ENCODE peak calls at places on chromosomes 1 and 21, in seven cellular contexts. H is A673; Z is CD8-positive, alpha-beta memory T cell; R is NT2/D1; M is NB4; C is activated naive CD8-positive, alpha-beta T cell treated with anti-CD3 and anti-CD28 coated beads, Interleukin-2, amount 50 U/mL, for 24 hours; G is EL. K is an unnamed sample.
A peak's percentile ranks its signal among the peaks of the same experiment; 100 is the strongest.

GRCh38 chr1:199508653-199509052 is 518.9 kb upstream of the NR5A2 start:
- DNase-seq in R (no peak), H (no peak), Z (no peak), G (no peak), C (no peak), M (no peak), K (no peak)

GRCh38 chr1:170125269-170125668 is 20.5 kb upstream of the NTMT2 start:
- DNase-seq in G (no peak), Z (no peak), C (no peak), H (no peak), R (no peak), M (no peak), K (no peak)

GRCh38 chr1:93111561-93111960 is 32.5 kb downstream of the MTF2 start:
- DNase-seq in G (no peak), Z (no peak), H (no peak), R (no peak), C (no peak), M (peak; percentile 4), K (no peak)

GRCh38 chr1:179743679-179744400 is 749 bp downstream of the FAM163A start:
- DNase-seq in G (no peak), Z (no peak), R (no peak), C (no peak), H (no peak), M (no peak), K (no peak)

GRCh38 chr1:109490029-109490933 is 3.6 kb upstream of the CYB561D1 start:
- DNase-seq in H (peak; percentile 80), G (peak; percentile 65), Z (peak; percentile 58), M (peak; percentile 75), C (peak; percentile 75), R (no peak), K (peak; percentile 50)

GRCh38 chr1:170530972-170531757 is 801 bp upstream of the GORAB start:
- DNase-seq in H (peak; percentile 20), Z (no peak), C (no peak), M (peak; percentile 1), G (no peak), R (peak; percentile 43), K (no peak)

GRCh38 chr21:24148461-24148860 is 1458.8 kb downstream of the MRPL39 start:
- DNase-seq in C (no peak), G (no peak), M (no peak), R (no peak), H (no peak), Z (no peak), K (no peak)

GRCh38 chr1:204828352-204828850 is 42.3 kb upstream of the NFASC start:
- DNase-seq in H (peak; percentile 63), C (peak; percentile 56), R (peak; percentile 88), G (peak; percentile 75), Z (no peak), M (peak; percentile 6), K (no peak)

GRCh38 chr1:210222288-210223006 is 10.1 kb upstream of the SERTAD4 start:
- DNase-seq in G (no peak), R (peak; percentile 58), Z (no peak), H (peak; percentile 29), M (no peak), C (no peak), K (no peak)

GRCh38 chr1:9207086-9207485 is 27.5 kb upstream of the H6PD start:
- DNase-seq in G (peak; percentile 91), M (no peak), H (no peak), C (no peak), Z (no peak), R (no peak), K (peak; percentile 70)

GRCh38 chr1:116262207-116262994 is 110.6 kb upstream of the ATP1A1 start:
- DNase-seq in R (no peak), C (no peak), M (no peak), H (no peak), Z (no peak), G (no peak), K (no peak)

GRCh38 chr1:14128096-14128495 is 428.1 kb downstream of the PRDM2 start:
- DNase-seq in R (no peak), G (no peak), H (no peak), Z (no peak), M (no peak), C (no peak), K (no peak)

GRCh38 chr1:94646786-94647555 is 105.4 kb upstream of the F3 start:
- DNase-seq in Z (no peak), G (peak; percentile 78), C (no peak), R (no peak), H (no peak), M (no peak), K (no peak)

GRCh38 chr1:155005076-155005971 is 2.7 kb downstream of the ZBTB7B start:
- DNase-seq in G (peak; percentile 19), M (peak; percentile 25), Z (peak; percentile 35), H (no peak), R (no peak), C (peak; percentile 38), K (no peak)